ENCODE peak calls at places on chromosomes 12 and 14, in five cellular contexts. One of them, this sample, is unnamed.

GRCh38 chr12:120710805-120711296 is 593 bp downstream of the UNC119B start:
- DNase-seq in A172: no peak
- DNase-seq in GDM1: peak; percentile 1
- DNase-seq in CMK: no peak
- DNase-seq in non-pigmented ciliary epithelial cell: no peak
- DNase-seq in this sample: peak; percentile 27

GRCh38 chr14:74946659-74947281 is 8.6 kb downstream of the PGF start:
- DNase-seq in A172: no peak
- DNase-seq in GDM1: no peak
- DNase-seq in CMK: no peak
- DNase-seq in non-pigmented ciliary epithelial cell: no peak
- DNase-seq in this sample: no peak

GRCh38 chr12:128338344-128338743 is 71.4 kb downstream of the TMEM132C start:
- DNase-seq in A172: no peak
- DNase-seq in GDM1: no peak
- DNase-seq in CMK: no peak
- DNase-seq in non-pigmented ciliary epithelial cell: no peak
- DNase-seq in this sample: no peak

GRCh38 chr14:78414172-78414571 is 244.0 kb downstream of the NRXN3 start:
- DNase-seq in A172: no peak
- DNase-seq in GDM1: no peak
- DNase-seq in CMK: no peak
- DNase-seq in non-pigmented ciliary epithelial cell: no peak
- DNase-seq in this sample: no peak

GRCh38 chr14:90093942-90094595 is 32.3 kb downstream of the KCNK13 start:
- DNase-seq in A172: peak; percentile 14
- DNase-seq in GDM1: no peak
- DNase-seq in CMK: no peak
- DNase-seq in non-pigmented ciliary epithelial cell: peak; percentile 30
- DNase-seq in this sample: no peak

GRCh38 chr14:24458736-24459135 is 16.2 kb upstream of the SDR39U1 start:
- DNase-seq in A172: no peak
- DNase-seq in GDM1: no peak
- DNase-seq in CMK: no peak
- DNase-seq in non-pigmented ciliary epithelial cell: no peak
- DNase-seq in this sample: no peak

GRCh38 chr14:95774265-95775160 is 60.6 kb upstream of the TCL1A start:
- DNase-seq in A172: peak; percentile 11
- DNase-seq in GDM1: no peak
- DNase-seq in CMK: peak; percentile 18
- DNase-seq in non-pigmented ciliary epithelial cell: peak; percentile 3
- DNase-seq in this sample: no peak

GRCh38 chr14:51180577-51180976 is 59.5 kb upstream of the TMX1 start:
- DNase-seq in A172: no peak
- DNase-seq in GDM1: no peak
- DNase-seq in CMK: no peak
- DNase-seq in non-pigmented ciliary epithelial cell: no peak
- DNase-seq in this sample: no peak

GRCh38 chr12:22437031-22437806 is 102.7 kb upstream of the ST8SIA1 start:
- DNase-seq in A172: peak; percentile 16
- DNase-seq in GDM1: no peak
- DNase-seq in CMK: no peak
- DNase-seq in non-pigmented ciliary epithelial cell: no peak
- DNase-seq in this sample: no peak

GRCh38 chr12:19979584-19979983 is 388.8 kb upstream of the PDE3A start:
- DNase-seq in A172: no peak
- DNase-seq in GDM1: no peak
- DNase-seq in CMK: no peak
- DNase-seq in non-pigmented ciliary epithelial cell: no peak
- DNase-seq in this sample: no peak

GRCh38 chr14:71551291-71551955 is 380.8 kb upstream of the RGS6 start:
- DNase-seq in A172: peak; percentile 2
- DNase-seq in GDM1: no peak
- DNase-seq in CMK: no peak
- DNase-seq in non-pigmented ciliary epithelial cell: peak; percentile 68
- DNase-seq in this sample: no peak

GRCh38 chr14:84312551-84312950 is 1217.4 kb upstream of the FLRT2 start:
- DNase-seq in A172: no peak
- DNase-seq in GDM1: no peak
- DNase-seq in CMK: no peak
- DNase-seq in non-pigmented ciliary epithelial cell: no peak
- DNase-seq in this sample: no peak

GRCh38 chr12:57842342-57843294 is 3.9 kb downstream of the CTDSP2 start:
- DNase-seq in A172: no peak
- DNase-seq in GDM1: no peak
- DNase-seq in CMK: no peak
- DNase-seq in non-pigmented ciliary epithelial cell: no peak
- DNase-seq in this sample: no peak

GRCh38 chr12:52280796-52281560 is 6.5 kb downstream of the KRT86 start:
- DNase-seq in A172: peak; percentile 98
- DNase-seq in GDM1: no peak
- DNase-seq in CMK: no peak
- DNase-seq in non-pigmented ciliary epithelial cell: peak; percentile 87
- DNase-seq in this sample: no peak

GRCh38 chr12:94207467-94208432 is 59.4 kb downstream of the PLXNC1 start:
- DNase-seq in A172: no peak
- DNase-seq in GDM1: peak; percentile 54
- DNase-seq in CMK: no peak
- DNase-seq in non-pigmented ciliary epithelial cell: no peak
- DNase-seq in this sample: no peak

GRCh38 chr12:54439521-54440255 is 20.6 kb upstream of the ITGA5 start:
- DNase-seq in A172: peak; percentile 65
- DNase-seq in GDM1: peak; percentile 40
- DNase-seq in CMK: no peak
- DNase-seq in non-pigmented ciliary epithelial cell: no peak
- DNase-seq in this sample: peak; percentile 78

GRCh38 chr12:123085730-123086487 is 65.0 kb downstream of the PITPNM2 start:
- DNase-seq in A172: peak; percentile 83
- DNase-seq in GDM1: peak; percentile 57
- DNase-seq in CMK: no peak
- DNase-seq in non-pigmented ciliary epithelial cell: no peak
- DNase-seq in this sample: no peak

This sample was measured in frontal cortex.